ENCODE peak calls at places on chromosomes 16 and 17, in five cellular contexts. O, P, E, B and C are unnamed samples.

GRCh38 chr17:8155341-8156173 is 3.4 kb upstream of the PER1 start:
- DNase-seq in O (peak), P (no peak), E (no peak), B (peak), C (no peak)

GRCh38 chr17:40366076-40366860 is 1.7 kb upstream of the GJD3 start:
- DNase-seq in O (no peak), P (no peak), E (no peak), B (no peak), C (no peak)

GRCh38 chr17:47733047-47733413 is at the start of gene TBX21:
- DNase-seq in O (peak), P (peak), E (no peak), B (peak), C (peak)

GRCh38 chr17:45147581-45148182 is 593 bp upstream of the HEXIM1 start:
- DNase-seq in O (peak), P (peak), E (peak), B (peak), C (peak)

GRCh38 chr17:65173284-65173793 is 36.2 kb downstream of the RGS9 start:
- DNase-seq in O (peak), P (peak), E (peak), B (peak), C (peak)

GRCh38 chr17:83183150-83183820 is 103.9 kb downstream of the METRNL start:
- DNase-seq in O (no peak), P (no peak), E (no peak), B (no peak), C (no peak)

GRCh38 chr17:39171933-39172332 is 6.0 kb upstream of the ARL5C start:
- DNase-seq in O (no peak), P (no peak), E (no peak), B (no peak), C (no peak)

GRCh38 chr17:4938670-4939553 is 934 bp downstream of the SLC25A11 start:
- DNase-seq in O (no peak), P (peak), E (no peak), B (no peak), C (no peak)

GRCh38 chr17:74153456-74153810 is 50.0 kb upstream of the RPL38 start:
- DNase-seq in O (no peak), P (no peak), E (no peak), B (no peak), C (no peak)

GRCh38 chr17:29697371-29697770 is 74.7 kb upstream of the CORO6 start:
- DNase-seq in O (no peak), P (no peak), E (no peak), B (no peak), C (no peak)

GRCh38 chr17:75573540-75573957 is 14.1 kb upstream of the MYO15B start:
- DNase-seq in O (no peak), P (no peak), E (no peak), B (no peak), C (no peak)

GRCh38 chr16:71900336-71900735 is 5.0 kb downstream of the IST1 start:
- DNase-seq in O (no peak), P (peak), E (no peak), B (no peak), C (no peak)

GRCh38 chr17:69141802-69142472 is at the start of gene ABCA6:
- DNase-seq in O (peak), P (peak), E (peak), B (no peak), C (peak)

GRCh38 chr17:63950940-63951907 is 19.1 kb upstream of the CD79B start:
- DNase-seq in O (no peak), P (no peak), E (no peak), B (peak), C (peak)

GRCh38 chr16:10170016-10170415 is 12.2 kb downstream of the GRIN2A start:
- DNase-seq in O (peak), P (no peak), E (no peak), B (no peak), C (no peak)

GRCh38 chr17:58352843-58353719 is 1.1 kb upstream of the SUPT4H1 start:
- DNase-seq in O (peak), P (peak), E (peak), B (no peak), C (peak)

GRCh38 chr16:23395732-23396131 is 57.3 kb downstream of the COG7 start:
- DNase-seq in O (no peak), P (no peak), E (no peak), B (no peak), C (no peak)

GRCh38 chr16:66081967-66082366 is 284.5 kb upstream of the CDH5 start:
- DNase-seq in O (peak), P (peak), E (peak), B (no peak), C (peak)

GRCh38 chr17:64115871-64116534 is 13.9 kb downstream of the ERN1 start:
- DNase-seq in O (peak), P (peak), E (peak), B (no peak), C (peak)

GRCh38 chr17:81428521-81428920 is 33.3 kb downstream of the BAHCC1 start:
- DNase-seq in O (no peak), P (no peak), E (no peak), B (no peak), C (no peak)

GRCh38 chr17:66032082-66032712 is 159.7 kb downstream of the CEP112 start:
- DNase-seq in O (no peak), P (no peak), E (no peak), B (no peak), C (no peak)

GRCh38 chr17:53724726-53725125 is 98.0 kb upstream of the KIF2B start:
- DNase-seq in O (peak), P (no peak), E (no peak), B (no peak), C (no peak)

GRCh38 chr17:82231562-82232321 is 2.9 kb downstream of the SLC16A3 start:
- DNase-seq in O (peak), P (peak), E (no peak), B (peak), C (no peak)

GRCh38 chr16:50741225-50741807 is 570 bp upstream of the CYLD start:
- DNase-seq in O (peak), P (no peak), E (no peak), B (no peak), C (peak)

GRCh38 chr16:75616541-75617010 is 6.5 kb downstream of the ADAT1 start:
- DNase-seq in O (no peak), P (no peak), E (no peak), B (no peak), C (no peak)

GRCh38 chr17:67011527-67012175 is 32.7 kb upstream of the CACNG1 start:
- DNase-seq in O (no peak), P (no peak), E (no peak), B (no peak), C (no peak)

GRCh38 chr16:56195151-56195550 is 3.9 kb downstream of the GNAO1 start:
- DNase-seq in O (no peak), P (no peak), E (no peak), B (no peak), C (no peak)

GRCh38 chr17:1058423-1059130 is 61.6 kb downstream of the TIMM22 start:
- DNase-seq in O (peak), P (peak), E (peak), B (peak), C (peak)

GRCh38 chr17:58956997-58957724 is 149.5 kb downstream of the TRIM37 start:
- DNase-seq in O (peak), P (no peak), E (peak), B (no peak), C (peak)

GRCh38 chr17:13087802-13088201 is 70.0 kb upstream of the ELAC2 start:
- DNase-seq in O (no peak), P (no peak), E (no peak), B (no peak), C (no peak)

GRCh38 chr17:44653384-44653783 is 2.9 kb upstream of the MEIOC start:
- DNase-seq in O (no peak), P (no peak), E (no peak), B (no peak), C (no peak)

GRCh38 chr17:18851206-18851605 is 6.7 kb upstream of the PRPSAP2 start:
- DNase-seq in O (no peak), P (no peak), E (no peak), B (no peak), C (peak)

GRCh38 chr17:18855831-18856624 is 1.9 kb upstream of the PRPSAP2 start:
- DNase-seq in O (peak), P (peak), E (peak), B (peak), C (peak)

GRCh38 chr17:18858567-18859245 is 775 bp downstream of the PRPSAP2 start:
- DNase-seq in O (no peak), P (peak), E (no peak), B (no peak), C (no peak)

GRCh38 chr17:18857864-18858566 is at the start of gene PRPSAP2:
- DNase-seq in O (peak), P (peak), E (peak), B (peak), C (peak)

GRCh38 chr17:18854956-18855355 is 3.0 kb upstream of the PRPSAP2 start:
- DNase-seq in O (no peak), P (no peak), E (no peak), B (no peak), C (no peak)
- H3K4me3 ChIP-seq in O (no peak), P (no peak), E (no peak), B (no peak), C (no peak)

DNA sequence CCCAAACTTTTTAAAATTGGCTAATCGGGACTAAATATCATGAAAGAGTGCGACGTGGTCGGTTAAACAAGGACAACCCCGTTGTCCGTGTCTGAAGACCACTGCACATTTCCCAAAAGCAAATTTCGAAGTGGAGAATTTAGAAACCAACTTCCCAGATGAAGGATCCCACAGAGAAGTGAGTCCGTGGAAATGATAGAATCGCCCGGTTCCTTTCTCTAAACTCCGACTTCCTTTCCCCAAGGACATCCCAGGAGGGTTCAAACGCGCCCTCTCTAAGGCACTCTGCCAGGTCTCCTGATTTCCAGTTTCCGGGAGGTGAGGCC is 1.2 kb upstream of the MMP15 start:
- DNase-seq in O (no peak), P (no peak), E (no peak), B (no peak), C (no peak)
- H3K4me3 ChIP-seq in O (no peak), P (no peak), E (no peak), B (peak), C (no peak)

GRCh38 chr16:53061701-53062159 is 6.9 kb downstream of the CHD9 start:
- DNase-seq in O (no peak), P (no peak), E (no peak), B (no peak), C (no peak)

GRCh38 chr16:53059672-53060071 is 4.9 kb downstream of the CHD9 start:
- DNase-seq in O (no peak), P (peak), E (no peak), B (no peak), C (no peak)

GRCh38 chr16:53058882-53059281 is 4.1 kb downstream of the CHD9 start:
- DNase-seq in O (no peak), P (no peak), E (no peak), B (no peak), C (no peak)

GRCh38 chr16:53058441-53058840 is 3.6 kb downstream of the CHD9 start:
- DNase-seq in O (no peak), P (no peak), E (no peak), B (no peak), C (peak)

GRCh38 chr16:53061256-53061655 is 6.5 kb downstream of the CHD9 start:
- DNase-seq in O (no peak), P (no peak), E (no peak), B (no peak), C (no peak)
- H3K4me3 ChIP-seq in O (no peak), P (no peak), E (no peak), B (no peak), C (no peak)

DNA sequence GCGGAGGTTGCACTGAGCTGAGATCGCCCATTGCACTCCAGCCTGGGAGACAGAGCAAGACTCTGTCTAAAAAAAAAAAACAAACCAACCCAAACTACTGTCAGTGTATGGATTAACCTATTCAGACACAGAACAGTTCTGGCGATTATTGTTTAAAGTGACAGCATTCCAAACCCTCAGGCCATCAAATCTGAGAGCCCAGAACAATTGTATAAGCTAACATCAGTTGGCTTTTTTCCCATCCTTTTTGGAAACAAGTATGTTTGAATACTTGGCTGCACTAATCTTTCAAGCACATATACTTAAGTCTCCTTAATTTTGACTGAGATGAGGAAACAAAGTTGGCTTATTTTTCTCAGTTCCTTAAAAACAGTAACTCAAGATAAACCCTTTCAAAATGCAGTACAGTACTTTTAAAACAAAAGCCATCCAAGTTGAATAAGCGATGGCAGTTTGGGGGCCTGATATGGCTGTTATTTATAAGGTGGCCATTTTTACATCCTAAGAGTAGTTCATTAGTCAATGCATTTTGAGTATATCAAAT is 1.4 kb downstream of the ZSWIM7 start:
- DNase-seq in O (no peak), P (no peak), E (no peak), B (no peak), C (no peak)
- H3K4me3 ChIP-seq in O (no peak), P (no peak), E (no peak), B (no peak), C (no peak)

GRCh38 chr16:49619811-49620157 is 236.1 kb downstream of the ZNF423 start:
- DNase-seq in O (no peak), P (no peak), E (no peak), B (no peak), C (no peak)
- H3K4me3 ChIP-seq in O (no peak), P (no peak), E (no peak), B (no peak), C (no peak)

GRCh38 chr17:27481327-27481726 is 25.1 kb downstream of the KSR1 start:
- DNase-seq in O (no peak), P (no peak), E (no peak), B (peak), C (no peak)
- H3K4me3 ChIP-seq in O (no peak), P (no peak), E (no peak), B (no peak), C (no peak)